ENCODE peak calls at places on chromosomes 3 and 15, in four cellular contexts. E, W, J and Q are unnamed samples.

GRCh38 chr15:64134322-64134829 is 17.2 kb upstream of the SNX22 start:
- DNase-seq in E (peak; percentile 53), W (no peak), J (peak; percentile 66), Q (no peak)

GRCh38 chr3:175679582-175679981 is 820.4 kb downstream of the NAALADL2 start:
- DNase-seq in W (no peak), E (no peak), J (no peak), Q (no peak)

GRCh38 chr3:140545756-140546155 is 132.1 kb upstream of the TRIM42 start:
- DNase-seq in J (no peak), E (no peak), W (no peak), Q (no peak)

GRCh38 chr15:71386448-71387236 is 271.4 kb downstream of the THSD4 start:
- DNase-seq in W (no peak), J (no peak), E (no peak), Q (no peak)

GRCh38 chr3:172074578-172074977 is 35.2 kb downstream of the FNDC3B start:
- DNase-seq in J (no peak), E (no peak), W (no peak), Q (no peak)

GRCh38 chr3:179949428-179949827 is 87.3 kb downstream of the PEX5L start:
- DNase-seq in J (no peak), E (no peak), W (no peak), Q (no peak)

GRCh38 chr15:79004336-79004735 is 59.5 kb upstream of the CTSH start:
- DNase-seq in J (no peak), W (peak; percentile 86), E (no peak), Q (peak; percentile 76)

GRCh38 chr3:4841783-4842440 is 137.3 kb upstream of the BHLHE40 start:
- DNase-seq in J (no peak), W (no peak), E (no peak), Q (no peak)

GRCh38 chr3:111750278-111750884 is 108.7 kb upstream of the PHLDB2 start:
- DNase-seq in W (no peak), E (no peak), J (no peak), Q (no peak)

GRCh38 chr3:126664591-126665214 is 9.8 kb upstream of the TXNRD3 start:
- DNase-seq in J (no peak), W (no peak), E (no peak), Q (no peak)

GRCh38 chr3:123026551-123027291 is 842 bp downstream of the SEMA5B start:
- DNase-seq in E (peak; percentile 22), J (peak; percentile 30), W (no peak), Q (no peak)

GRCh38 chr3:69178838-69179739 is 56.7 kb upstream of the LMOD3 start:
- DNase-seq in J (no peak), E (no peak), W (no peak), Q (no peak)

GRCh38 chr15:83207622-83208356 is at the start of gene HDGFL3:
- DNase-seq in E (peak; percentile 79), J (peak; percentile 76), W (no peak), Q (peak; percentile 57)

GRCh38 chr15:70559223-70559823 is 204.0 kb downstream of the UACA start:
- DNase-seq in J (no peak), E (peak; percentile 31), W (no peak), Q (no peak)

GRCh38 chr15:93072440-93073394 is 16.3 kb downstream of the RGMA start:
- DNase-seq in J (peak; percentile 92), E (peak; percentile 83), W (no peak), Q (no peak)

GRCh38 chr3:17546500-17546899 is 195.9 kb downstream of the TBC1D5 start:
- DNase-seq in W (no peak), E (no peak), J (no peak), Q (no peak)

GRCh38 chr3:183122257-183122932 is 23.1 kb upstream of the MCCC1 start:
- DNase-seq in E (no peak), J (no peak), W (no peak), Q (no peak)

GRCh38 chr3:165854696-165855095 is 17.5 kb upstream of the BCHE start:
- DNase-seq in J (no peak), W (no peak), E (no peak), Q (no peak)

GRCh38 chr15:68412218-68412617 is 19.7 kb downstream of the ITGA11 start:
- DNase-seq in E (no peak), W (no peak), J (no peak), Q (no peak)

GRCh38 chr15:96362759-96363678 is 32.5 kb downstream of the NR2F2 start:
- DNase-seq in J (no peak), W (no peak), E (no peak), Q (no peak)

GRCh38 chr15:61549727-61550126 is 320.6 kb upstream of the RORA start:
- DNase-seq in J (no peak), E (no peak), W (no peak), Q (no peak)

GRCh38 chr3:43996379-43997301 is 245.0 kb upstream of the TOPAZ1 start:
- DNase-seq in W (no peak), J (no peak), E (peak; percentile 7), Q (peak; percentile 50)

GRCh38 chr15:56295433-56295832 is 51.8 kb upstream of the RFX7 start:
- DNase-seq in E (no peak), W (no peak), J (no peak), Q (no peak)

GRCh38 chr15:56292546-56293316 is 49.1 kb upstream of the RFX7 start:
- DNase-seq in W (no peak), J (no peak), E (no peak), Q (no peak)

GRCh38 chr15:56293495-56294292 is 50.0 kb upstream of the RFX7 start:
- DNase-seq in J (no peak), W (no peak), E (no peak), Q (no peak)

GRCh38 chr15:56286213-56286612 is 42.5 kb upstream of the RFX7 start:
- DNase-seq in W (no peak), E (no peak), J (no peak), Q (no peak)

DNA sequence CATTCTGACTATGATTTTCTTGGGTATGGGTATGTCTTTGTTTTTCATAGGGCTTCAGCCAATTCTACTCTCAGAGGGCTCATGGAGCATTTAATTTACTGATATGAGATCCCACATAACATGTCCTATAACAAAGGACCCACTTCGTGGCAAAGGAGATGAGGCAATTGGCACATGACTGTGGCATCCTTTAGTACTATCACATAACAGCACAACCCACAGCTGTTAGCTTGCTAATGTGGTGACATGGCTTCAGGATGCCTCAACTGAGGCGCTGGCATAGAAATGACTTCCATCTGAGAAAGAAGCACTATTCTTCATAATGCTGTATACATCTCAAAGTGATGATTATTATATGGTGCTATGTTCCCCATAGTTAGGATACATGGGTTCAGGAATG is 48.1 kb upstream of the RFX7 start:
- DNase-seq in E (no peak), W (no peak), J (no peak), Q (no peak)
- TF ChIP-seq CTCF in E (no peak), W (no peak), J (no peak), Q (no peak)

GRCh38 chr3:50298836-50299637 is at the start of the genes HYAL3 and NAA80:
- DNase-seq in W (peak; percentile 98), E (peak; percentile 100), J (peak; percentile 99), Q (peak; percentile 99)

GRCh38 chr3:50299638-50299928 is 378 bp upstream of the HYAL3 start:
- DNase-seq in W (no peak), E (no peak), J (no peak), Q (no peak)

GRCh38 chr3:50299929-50300680 is 900 bp upstream of the HYAL3 start:
- DNase-seq in J (peak; percentile 62), E (no peak), W (no peak), Q (no peak)

GRCh38 chr3:50302095-50303037 is 1.0 kb downstream of the HYAL1 start:
- DNase-seq in J (peak; percentile 49), W (no peak), E (no peak), Q (no peak)

DNA sequence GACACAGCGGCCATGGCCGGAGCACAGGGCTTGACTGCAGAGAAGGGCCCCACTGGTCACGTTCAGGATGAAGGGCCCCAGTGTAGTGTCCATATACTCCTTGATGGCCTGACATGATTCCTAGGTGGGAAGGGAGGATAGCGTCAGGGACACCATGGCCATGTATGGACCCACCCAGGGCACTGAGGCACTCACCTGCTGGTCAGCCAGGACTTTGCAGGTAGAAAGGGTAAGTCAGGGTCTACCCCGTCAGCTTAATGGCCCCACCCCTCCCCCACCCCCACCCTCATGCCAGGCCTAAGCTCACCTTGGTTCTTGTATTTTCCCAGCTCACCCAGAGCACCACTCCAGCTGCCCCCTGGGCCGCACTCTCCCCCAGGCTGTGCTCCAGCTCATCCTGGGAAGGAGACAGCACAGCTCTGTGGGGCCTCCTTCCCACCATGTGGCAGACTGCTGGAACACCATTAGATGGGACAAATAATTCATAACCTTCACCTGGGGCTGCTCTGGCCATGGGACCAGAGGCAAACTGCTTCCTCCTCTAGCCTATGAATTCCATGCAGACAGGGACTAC is 1.6 kb upstream of the HYAL3 start:
- DNase-seq in J (no peak), W (no peak), E (no peak), Q (no peak)
- H3K4me3 ChIP-seq in J (no peak overlapping the region), W (peak overlapping the region; percentile 13), E (peak overlapping the region; percentile 57), Q (no peak overlapping the region)

DNA sequence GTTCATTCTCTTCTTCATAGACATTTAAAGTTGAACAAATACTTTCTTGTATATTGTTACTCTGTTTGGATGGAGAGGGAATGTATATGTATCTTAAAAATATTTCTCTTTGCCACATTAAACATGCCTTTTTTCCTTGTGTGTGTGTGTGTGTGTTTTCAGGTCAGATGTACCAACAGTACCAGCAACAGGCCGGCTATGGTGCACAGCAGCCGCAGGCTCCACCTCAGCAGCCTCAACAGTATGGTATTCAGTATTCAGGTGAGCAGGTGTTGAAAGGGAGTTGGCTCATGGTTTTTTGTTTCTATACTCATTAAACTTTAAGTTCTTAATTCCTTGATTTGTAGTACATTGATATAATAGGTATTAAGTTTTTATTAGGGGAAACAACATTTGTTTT is 35.4 kb downstream of the TFG start:
- DNase-seq in E (no peak), J (no peak), W (no peak), Q (no peak)
- H3K36me3 ChIP-seq in E (peaks cover 100% of the 10 kb centered on the region), J (no peaks in the 10 kb centered on the region), W (peaks cover 37% of the 10 kb centered on the region), Q (peaks cover 9% of the 10 kb centered on the region)

GRCh38 chr15:89320200-89320599 is 14.4 kb downstream of the POLG start:
- DNase-seq in E (no peak), W (no peak), J (no peak), Q (no peak)

GRCh38 chr15:89322822-89323221 is 11.8 kb downstream of the POLG start:
- DNase-seq in E (no peak), J (no peak), W (no peak), Q (no peak)

GRCh38 chr15:89325039-89325803 is 9.4 kb downstream of the POLG start:
- DNase-seq in W (no peak), E (no peak), J (no peak), Q (no peak)

GRCh38 chr15:89323825-89324224 is 10.8 kb downstream of the POLG start:
- DNase-seq in W (no peak), E (no peak), J (no peak), Q (no peak)

DNA sequence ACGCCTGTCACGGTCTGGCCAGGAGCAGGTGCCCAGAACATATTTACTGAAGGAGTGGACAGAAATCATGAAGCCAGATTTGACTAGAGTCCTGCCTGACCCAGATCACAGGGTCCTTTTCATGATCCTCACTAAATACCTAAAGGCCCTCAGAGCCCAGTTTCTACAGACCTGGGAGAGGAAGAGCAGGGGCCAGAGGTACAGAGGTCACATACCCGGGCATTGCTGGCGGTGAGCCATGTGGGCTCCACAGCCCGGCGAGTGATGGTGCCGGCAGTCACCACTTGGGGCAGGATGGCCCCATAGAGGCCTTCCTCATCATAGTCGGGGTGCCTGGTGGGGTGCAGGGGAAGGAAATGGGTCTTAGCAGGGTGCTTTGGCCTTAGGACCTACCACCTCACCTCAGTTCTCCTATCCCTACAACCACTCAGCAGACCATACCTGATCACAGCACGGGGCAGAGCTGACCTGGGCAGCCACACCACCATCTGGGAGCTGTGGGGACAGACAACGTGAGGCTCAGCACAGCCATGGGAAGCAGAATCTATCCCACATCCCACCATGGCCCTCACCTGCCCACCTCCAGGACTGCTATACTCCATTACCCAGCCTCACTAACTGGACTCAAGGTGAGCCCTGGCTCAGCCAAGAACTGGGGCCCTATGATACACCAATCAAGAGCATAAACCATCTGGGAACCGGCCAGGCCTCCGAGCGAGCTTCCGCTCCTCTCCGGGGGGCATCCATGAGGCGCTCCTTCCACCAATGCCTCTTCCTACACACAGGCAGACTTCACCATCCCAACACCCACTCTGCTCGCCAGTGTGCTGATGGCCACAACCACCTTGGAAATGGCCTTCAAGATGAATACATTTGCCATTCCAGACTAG is 12.9 kb downstream of the POLG start:
- DNase-seq in J (no peak), E (no peak), W (no peak), Q (no peak)
- TF ChIP-seq CTCF in J (no peak), E (no peak), W (peak; percentile 4), Q (peak; percentile 5)